ENCODE peak calls at places on chromosomes 13 and 19, in four cellular contexts. D is frontal cortex; O is iPS-NIHi11; E is stimulated activated CD8-positive, alpha-beta memory T cell treated with anti-CD3 and anti-CD28 coated beads, Interleukin-15, amount 100 ng/mL, for 24 hours. N is an unnamed sample.

GRCh38 chr19:34985249-34986022 is 14.7 kb upstream of the GRAMD1A start:
- DNase-seq in D (no peak), E (no peak), O (peak; percentile 65), N (no peak)

GRCh38 chr19:13748169-13748884 is 16.0 kb upstream of the MRI1 start:
- DNase-seq in O (no peak), E (no peak), D (peak; percentile 52), N (no peak)

GRCh38 chr13:109160357-109160756 is 530.9 kb downstream of the MYO16 start:
- DNase-seq in E (no peak), O (no peak), D (no peak), N (no peak)

GRCh38 chr13:26022538-26023292 is 29.1 kb downstream of the SHISA2 start:
- DNase-seq in E (no peak), D (no peak), O (peak; percentile 23), N (no peak)

GRCh38 chr19:8988204-8988603 is 22.0 kb downstream of the MUC16 start:
- DNase-seq in D (no peak), O (no peak), E (peak; percentile 2), N (no peak)

GRCh38 chr13:114064516-114065140 is 67.8 kb downstream of the RASA3 start:
- DNase-seq in D (no peak), E (no peak), O (no peak), N (no peak)

GRCh38 chr13:101487046-101487830 is 34.8 kb downstream of the ITGBL1 start:
- DNase-seq in D (no peak), E (no peak), O (no peak), N (no peak)

GRCh38 chr13:23628765-23629565 is 58.8 kb downstream of the TNFRSF19 start:
- DNase-seq in D (no peak), O (no peak), E (no peak), N (no peak)

GRCh38 chr19:18433735-18434398 is 4.1 kb downstream of the ISYNA1 start:
- DNase-seq in O (peak; percentile 50), D (no peak), E (no peak), N (no peak)

GRCh38 chr13:45798851-45799250 is 52.7 kb downstream of the SIAH3 start:
- DNase-seq in D (no peak), O (no peak), E (no peak), N (no peak)

GRCh38 chr13:59991395-59991794 is 172.3 kb downstream of the DIAPH3 start:
- DNase-seq in D (no peak), E (no peak), O (no peak), N (no peak)

GRCh38 chr13:36872621-36873020 is 47.4 kb downstream of the SMAD9 start:
- DNase-seq in E (no peak), D (peak; percentile 20), O (peak; percentile 19), N (no peak)

GRCh38 chr19:5071579-5071978 is 102.7 kb downstream of the KDM4B start:
- DNase-seq in D (no peak), O (no peak), E (no peak), N (no peak)

GRCh38 chr19:23972161-23972560 is 57.5 kb downstream of the ZNF726 start:
- DNase-seq in D (no peak), E (no peak), O (no peak), N (no peak)

GRCh38 chr13:104779311-104779710 is 1713.1 kb upstream of the SLC10A2 start:
- DNase-seq in E (no peak), O (peak; percentile 41), D (no peak), N (no peak)

GRCh38 chr19:46191972-46192371 is 37.6 kb upstream of the IGFL1 start:
- DNase-seq in D (no peak), O (no peak), E (no peak), N (no peak)

N was measured in type B pancreatic cell.